ENCODE peak calls at places on chromosome 10, in nine cellular contexts. J is body of pancreas; G is upper lobe of left lung; M is upper lobe of right lung; D is right cardiac atrium; R is CD8-positive, alpha-beta T cell; W is PC-3; B is IMR-90; S is heart left ventricle. F is an unnamed sample.

GRCh38 chr10:79981356-79981672 is 32.4 kb upstream of the SFTPD start:
- ATAC-seq in D (no peak), G (peak; percentile 19), M (no peak), B (peak; percentile 13), W (peak; percentile 12), R (no peak), J (no peak), S (no peak), F (peak; percentile 38)

GRCh38 chr10:32144817-32145688 is 88.8 kb upstream of the KIF5B start:
- ATAC-seq in M (no peak), S (no peak), B (no peak), G (no peak), W (no peak), D (no peak), J (peak; percentile 42), R (no peak), F (no peak)

GRCh38 chr10:71729023-71729649 is 9.6 kb upstream of the C10orf105 start:
- ATAC-seq in W (peak; percentile 61), S (peak; percentile 56), R (no peak), B (no peak), J (peak; percentile 47), G (peak; percentile 3), M (peak; percentile 58), D (peak; percentile 55), F (no peak)

GRCh38 chr10:28202941-28203352 is 99.9 kb downstream of the MPP7 start:
- ATAC-seq in W (no peak), G (no peak), B (no peak), S (peak; percentile 94), J (no peak), D (peak; percentile 97), M (peak; percentile 79), R (no peak), F (peak; percentile 92)

GRCh38 chr10:68981074-68981473 is 7.5 kb upstream of the KIFBP start:
- ATAC-seq in D (no peak), R (peak; percentile 44), G (no peak), B (no peak), W (peak; percentile 90), J (no peak), S (no peak), M (no peak), F (no peak)

GRCh38 chr10:6072215-6072941 is 10.2 kb upstream of the IL2RA start:
- ATAC-seq in J (no peak), M (no peak), D (peak; percentile 19), G (no peak), W (no peak), R (no peak), B (no peak), S (no peak), F (peak; percentile 52)

GRCh38 chr10:5447611-5448071 is 35.3 kb downstream of the NET1 start:
- ATAC-seq in B (no peak), D (no peak), S (no peak), G (peak; percentile 41), W (peak; percentile 10), R (peak; percentile 72), M (no peak), J (peak; percentile 34), F (no peak)

GRCh38 chr10:14658331-14659122 is 116.2 kb downstream of the FAM107B start:
- ATAC-seq in B (peak; percentile 76), M (no peak), S (no peak), R (no peak), W (peak; percentile 76), J (no peak), G (no peak), D (no peak), F (no peak)

GRCh38 chr10:83274088-83274487 is 865.2 kb upstream of the GHITM start:
- ATAC-seq in B (no peak), R (no peak), J (no peak), W (no peak), M (no peak), D (no peak), S (no peak), G (no peak), F (no peak)

GRCh38 chr10:69901022-69901421 is 99.3 kb downstream of the COL13A1 start:
- ATAC-seq in J (no peak), M (no peak), G (no peak), S (no peak), D (peak; percentile 54), R (no peak), W (no peak), B (no peak), F (no peak)

GRCh38 chr10:78784454-78785414 is 284.0 kb upstream of the ZMIZ1 start:
- ATAC-seq in W (no peak), B (no peak), R (no peak), G (no peak), S (no peak), M (no peak), J (no peak), D (no peak), F (no peak)

GRCh38 chr10:87532696-87533095 is 28.0 kb downstream of the MINPP1 start:
- ATAC-seq in J (no peak), B (no peak), W (no peak), G (no peak), S (no peak), M (no peak), R (no peak), D (no peak), F (no peak)

GRCh38 chr10:46077141-46077554 is 31.1 kb upstream of the MSMB start:
- ATAC-seq in R (no peak), B (no peak), G (no peak), D (no peak), M (peak; percentile 43), S (no peak), W (no peak), J (no peak), F (no peak)

GRCh38 chr10:65769828-65770227 is 1156.0 kb upstream of the LRRTM3 start:
- ATAC-seq in S (no peak), R (no peak), D (no peak), G (no peak), W (no peak), M (no peak), J (no peak), B (no peak), F (no peak)

GRCh38 chr10:62903828-62904227 is 87.7 kb upstream of the EGR2 start:
- ATAC-seq in R (no peak), W (peak; percentile 89), B (no peak), D (peak; percentile 86), J (no peak), S (peak; percentile 70), M (no peak), G (no peak), F (no peak)

GRCh38 chr10:124639206-124639605 is 105.0 kb downstream of the FAM53B start:
- ATAC-seq in J (no peak), M (no peak), G (no peak), R (no peak), W (no peak), D (peak; percentile 7), S (no peak), B (no peak), F (no peak)

GRCh38 chr10:124641282-124642075 is 102.7 kb downstream of the FAM53B start:
- ATAC-seq in M (peak; percentile 59), W (no peak), R (peak; percentile 71), S (peak; percentile 73), B (peak; percentile 66), G (peak; percentile 60), J (no peak), D (peak; percentile 67), F (peak; percentile 57)

GRCh38 chr10:124639646-124640045 is 104.5 kb downstream of the FAM53B start:
- ATAC-seq in J (no peak), W (no peak), B (no peak), R (no peak), G (no peak), M (no peak), S (no peak), D (no peak), F (no peak)

GRCh38 chr10:124640538-124641231 is 103.5 kb downstream of the FAM53B start:
- ATAC-seq in G (peak; percentile 35), R (peak; percentile 38), D (peak; percentile 15), W (no peak), M (peak; percentile 84), B (peak; percentile 43), S (peak; percentile 5), J (no peak), F (peak; percentile 51)

DNA sequence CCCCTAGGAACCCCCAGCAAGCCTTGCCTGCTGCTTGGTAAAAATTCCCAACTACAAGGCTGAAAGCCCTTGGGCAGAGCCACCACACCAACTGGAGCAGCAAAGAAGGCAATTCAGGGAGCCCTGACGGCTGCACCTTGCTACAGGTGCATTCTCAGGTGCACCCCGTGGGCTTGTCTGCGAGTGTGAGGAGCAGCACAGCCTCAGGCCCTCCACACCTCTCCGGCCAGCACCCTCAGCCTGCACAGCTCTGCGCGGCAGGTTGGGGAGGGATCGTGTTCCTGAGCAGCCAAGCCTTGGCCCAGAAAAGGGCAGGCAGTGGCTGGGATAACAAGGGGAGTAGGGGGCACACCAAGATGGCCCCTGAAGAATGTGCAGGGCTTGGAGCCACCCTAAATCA is 104.1 kb downstream of the FAM53B start:
- ATAC-seq in M (no peak), D (no peak), J (no peak), B (no peak), R (no peak), W (no peak), S (no peak), G (no peak), F (no peak)
- H3K4me1 ChIP-seq in M (peaks cover 51% of the 10 kb centered on the region), D (peaks cover 37% of the 10 kb centered on the region), J (peaks cover 6% of the 10 kb centered on the region), B (peaks cover 10% of the 10 kb centered on the region), R (peaks cover 63% of the 10 kb centered on the region), W (no peaks in the 10 kb centered on the region), S (peaks cover 93% of the 10 kb centered on the region), G (peaks cover 77% of the 10 kb centered on the region), F (peaks cover 25% of the 10 kb centered on the region)

GRCh38 chr10:43386981-43387677 is 15.7 kb downstream of the FXYD4 start:
- ATAC-seq in D (no peak), G (no peak), S (no peak), J (no peak), R (no peak), M (no peak), B (no peak), W (no peak), F (no peak)
- H3K27ac ChIP-seq in D (no peak overlapping the region), G (no peak overlapping the region), S (no peak overlapping the region), J (no peak overlapping the region), R (no peak overlapping the region), M (no peak overlapping the region), B (no peak overlapping the region), W (no peak overlapping the region), F (no peak overlapping the region)

DNA sequence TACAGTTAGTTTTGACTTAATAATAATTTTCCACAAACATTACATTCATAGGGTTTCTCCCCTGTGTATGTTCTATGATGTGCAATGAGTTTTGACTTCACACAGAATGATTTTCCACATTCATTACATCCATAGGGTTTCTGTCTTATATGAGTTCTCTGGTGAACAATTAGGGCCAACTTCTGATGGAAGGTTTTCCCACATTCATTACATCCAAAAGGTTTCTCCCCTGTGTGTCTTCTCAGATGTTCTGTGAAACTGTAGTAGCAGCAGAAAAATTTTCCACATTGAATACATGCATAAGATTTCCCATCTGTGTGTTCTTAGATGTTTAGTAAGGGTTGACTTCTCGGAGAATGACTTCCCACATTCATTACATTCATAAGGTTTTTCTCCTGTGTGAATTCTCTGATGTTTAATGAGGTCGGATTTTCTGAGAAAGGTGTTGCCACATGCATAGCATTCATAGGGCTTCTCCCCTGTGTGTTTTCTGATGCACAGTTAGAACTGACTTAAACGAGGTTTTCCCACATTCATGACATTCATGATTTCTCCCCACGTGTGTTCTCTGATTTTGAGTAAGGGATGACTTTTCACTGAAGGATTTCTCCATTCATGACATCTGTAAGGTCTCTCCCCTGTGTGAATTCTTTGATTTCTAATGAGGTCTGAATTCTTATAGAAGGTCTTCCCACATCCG is 118.5 kb downstream of the ZNF33B start:
- ATAC-seq in S (no peak), R (no peak), W (no peak), M (no peak), G (no peak), J (no peak), B (no peak), D (no peak), F (no peak)
- H3K9me3 ChIP-seq in S (peaks cover 97% of the 10 kb centered on the region), R (peaks cover 83% of the 10 kb centered on the region), W (peaks cover 73% of the 10 kb centered on the region), M (peaks cover 83% of the 10 kb centered on the region), G (peaks cover 100% of the 10 kb centered on the region), J (peaks cover 29% of the 10 kb centered on the region), B (peaks cover 52% of the 10 kb centered on the region), D (peaks cover 17% of the 10 kb centered on the region), F (peaks cover 27% of the 10 kb centered on the region)

GRCh38 chr10:113076949-113077348 is 126.9 kb downstream of the TCF7L2 start:
- ATAC-seq in S (no peak), W (no peak), J (no peak), D (no peak), G (no peak), R (no peak), B (no peak), M (no peak), F (no peak)
- H3K4me1 ChIP-seq in S (peaks cover 26% of the 10 kb centered on the region), W (peaks cover 22% of the 10 kb centered on the region), J (no peaks in the 10 kb centered on the region), D (peaks cover 8% of the 10 kb centered on the region), G (peaks cover 7% of the 10 kb centered on the region), R (no peaks in the 10 kb centered on the region), B (peaks cover 7% of the 10 kb centered on the region), M (no peaks in the 10 kb centered on the region), F (peaks cover 41% of the 10 kb centered on the region)

F was measured in gastroesophageal sphincter.